ENCODE peak calls at places on chromosomes 1 and 21, in eight cellular contexts. E is cardiac fibroblast, B is mammary epithelial cell, N is cardiac muscle cell, W is Calu3, O is foreskin keratinocyte, C is tibial artery, G is osteocyte. M is an unnamed sample.

GRCh38 chr1:176203735-176204134 is 3.4 kb downstream of the COP1 start:
- DNase-seq in E (no peak), B (no peak), N (no peak), W (no peak), O (no peak), C (no peak), G (no peak), M (no peak)

GRCh38 chr21:44263221-44263671 is 1.5 kb upstream of the DNMT3L start:
- DNase-seq in E (no peak), B (no peak), N (no peak), W (no peak), O (no peak), C (no peak), G (no peak), M (no peak)

GRCh38 chr21:38476385-38476784 is 21.9 kb downstream of the ERG start:
- DNase-seq in E (no peak), B (no peak), N (peak), W (no peak), O (no peak), C (no peak), G (no peak), M (no peak)

GRCh38 chr1:216958569-216958968 is 235.3 kb upstream of the ESRRG start:
- DNase-seq in E (no peak), B (no peak), N (no peak), W (no peak), O (no peak), C (no peak), G (no peak), M (no peak)

GRCh38 chr1:37265156-37265555 is 209.2 kb upstream of the ZC3H12A start:
- DNase-seq in E (no peak), B (no peak), N (no peak), W (no peak), O (no peak), C (no peak), G (no peak), M (no peak)

GRCh38 chr1:181088079-181089016 is at the start of gene IER5:
- DNase-seq in E (peak), B (peak), N (peak), W (peak), O (peak), C (peak), G (peak), M (peak)

GRCh38 chr1:51381964-51382363 is 51.6 kb upstream of the TTC39A start:
- DNase-seq in E (no peak), B (no peak), N (no peak), W (no peak), O (no peak), C (no peak), G (no peak), M (no peak)

GRCh38 chr1:169653873-169654272 is 23.9 kb upstream of the SELP start:
- DNase-seq in E (no peak), B (no peak), N (no peak), W (no peak), O (no peak), C (no peak), G (no peak), M (no peak)

GRCh38 chr1:172823534-172823933 is 164.6 kb downstream of the FASLG start:
- DNase-seq in E (peak), B (no peak), N (peak), W (no peak), O (no peak), C (no peak), G (no peak), M (no peak)

GRCh38 chr1:114118351-114118990 is 35.2 kb downstream of the SYT6 start:
- DNase-seq in E (no peak), B (no peak), N (no peak), W (no peak), O (no peak), C (no peak), G (no peak), M (no peak)

GRCh38 chr1:23741609-23742008 is 1.7 kb upstream of the ELOA start:
- DNase-seq in E (no peak), B (no peak), N (no peak), W (no peak), O (no peak), C (no peak), G (no peak), M (no peak)

GRCh38 chr1:8472668-8473067 is 154.8 kb downstream of the SLC45A1 start:
- DNase-seq in E (no peak), B (no peak), N (no peak), W (no peak), O (no peak), C (no peak), G (no peak), M (no peak)

GRCh38 chr1:230113605-230114241 is 46.7 kb downstream of the GALNT2 start:
- DNase-seq in E (peak), B (peak), N (peak), W (no peak), O (peak), C (peak), G (no peak), M (no peak)

GRCh38 chr1:221335161-221336101 is 406.5 kb downstream of the DUSP10 start:
- DNase-seq in E (peak), B (peak), N (peak), W (peak), O (peak), C (peak), G (no peak), M (no peak)

GRCh38 chr1:166840309-166841302 is 1.3 kb downstream of the POGK start:
- DNase-seq in E (peak), B (peak), N (peak), W (no peak), O (peak), C (no peak), G (peak), M (no peak)

GRCh38 chr1:41118645-41119044 is 97.1 kb upstream of the SLFNL1 start:
- DNase-seq in E (no peak), B (no peak), N (no peak), W (no peak), O (no peak), C (no peak), G (no peak), M (no peak)

GRCh38 chr1:41122148-41122547 is 100.6 kb upstream of the SLFNL1 start:
- DNase-seq in E (no peak), B (no peak), N (no peak), W (no peak), O (no peak), C (no peak), G (no peak), M (no peak)

GRCh38 chr1:41122851-41123518 is 101.5 kb upstream of the SLFNL1 start:
- DNase-seq in E (peak), B (peak), N (peak), W (peak), O (peak), C (no peak), G (no peak), M (no peak)
- TF ChIP-seq CTCF in E (peak), B (peak), N (peak), W (peak), O (peak), C (peak), G (peak), M (no peak)

DNA sequence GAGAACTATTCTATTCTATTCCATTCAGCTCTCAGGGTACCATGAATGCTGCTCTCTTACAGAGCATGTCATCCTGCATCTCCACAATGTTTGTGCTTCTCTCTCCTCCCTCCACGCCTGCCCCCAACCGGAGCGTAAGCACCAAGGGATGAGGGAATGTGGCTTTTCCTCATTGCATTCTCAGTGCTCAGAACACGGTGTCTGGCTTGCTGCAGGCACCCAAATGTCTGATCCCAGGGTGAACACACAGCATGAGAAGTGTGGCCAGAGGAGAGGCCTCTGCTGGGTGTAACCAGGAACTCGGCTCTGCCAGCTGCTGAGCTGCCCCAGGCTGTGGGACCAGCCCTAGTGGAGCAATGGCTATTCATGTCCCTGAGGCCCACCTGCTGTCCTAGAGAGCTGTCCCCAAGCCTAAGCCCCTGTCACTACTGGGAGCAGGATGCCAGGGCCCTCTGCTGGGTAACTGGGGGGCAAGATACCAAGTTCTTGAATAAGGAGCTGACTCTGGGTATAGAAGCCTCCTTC is 38.3 kb downstream of the OLFML2B start:
- DNase-seq in E (no peak), B (no peak), N (no peak), W (no peak), O (no peak), C (peak), G (no peak), M (no peak)
- TF ChIP-seq CTCF in E (no peak), B (no peak), N (no peak), W (no peak), O (no peak), C (no peak), G (no peak), M (no peak)

GRCh38 chr1:218996362-218996761 is 177.3 kb upstream of the LYPLAL1 start:
- DNase-seq in E (peak), B (no peak), N (no peak), W (no peak), O (peak), C (no peak), G (no peak), M (no peak)

GRCh38 chr1:219000005-219000404 is 173.7 kb upstream of the LYPLAL1 start:
- DNase-seq in E (no peak), B (no peak), N (no peak), W (no peak), O (no peak), C (no peak), G (no peak), M (no peak)

GRCh38 chr1:218991089-218991488 is 182.6 kb upstream of the LYPLAL1 start:
- DNase-seq in E (no peak), B (no peak), N (no peak), W (no peak), O (no peak), C (no peak), G (no peak), M (no peak)

GRCh38 chr1:218990019-218990418 is 183.7 kb upstream of the LYPLAL1 start:
- DNase-seq in E (no peak), B (no peak), N (no peak), W (no peak), O (no peak), C (no peak), G (no peak), M (no peak)

DNA sequence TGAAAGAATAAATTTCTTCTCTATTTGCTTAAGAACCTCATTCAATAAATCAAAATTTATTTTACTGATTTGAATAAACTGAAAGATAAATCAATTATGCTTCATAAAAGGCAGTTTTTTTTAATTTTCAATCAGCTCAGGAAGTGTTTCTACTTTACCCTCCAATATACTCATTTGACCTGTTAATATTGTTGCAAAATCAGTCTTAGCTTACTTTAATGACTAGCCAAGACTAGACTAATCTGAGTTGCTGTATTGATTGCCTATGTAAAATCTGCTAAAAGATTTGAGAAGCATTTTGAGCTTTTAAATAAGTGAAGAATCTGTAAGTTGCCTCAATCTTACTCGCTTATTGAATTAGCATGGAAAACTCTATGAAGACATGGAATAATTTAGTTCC is 179.1 kb upstream of the LYPLAL1 start:
- DNase-seq in E (no peak), B (no peak), N (no peak), W (no peak), O (no peak), C (no peak), G (no peak), M (no peak)
- TF ChIP-seq CTCF in E (no peak), B (no peak), N (no peak), W (no peak), O (no peak), C (no peak), G (no peak), M (no peak)

GRCh38 chr1:65615859-65616258 is 176.8 kb upstream of the PDE4B start:
- DNase-seq in E (peak), B (no peak), N (peak), W (no peak), O (no peak), C (no peak), G (no peak), M (no peak)
- TF ChIP-seq CTCF in E (no peak), B (no peak), N (no peak), W (no peak), O (no peak), C (no peak), G (no peak), M (no peak)